ENCODE peak calls at places on chromosomes 4 and X, in nine cellular contexts. L, S, J, A, U, N, C, R and Y are unnamed samples.

GRCh38 chrX:87397103-87397886 is 120.3 kb upstream of the KLHL4 start:
- DNase-seq in L (no peak), U (no peak), N (no peak), R (no peak), C (no peak), J (peak; percentile 2), A (no peak), S (no peak), Y (no peak)

GRCh38 chrX:153569475-153569874 is 29.5 kb downstream of the CCNQ start:
- DNase-seq in R (no peak), U (no peak), N (no peak), C (no peak), J (no peak), S (no peak), A (no peak), L (no peak), Y (no peak)

GRCh38 chrX:108347800-108348199 is 90.4 kb downstream of the COL4A6 start:
- DNase-seq in U (no peak), L (no peak), S (no peak), R (no peak), C (no peak), J (no peak), A (no peak), N (no peak), Y (no peak)

GRCh38 chr4:16858275-16858752 is 40.1 kb downstream of the LDB2 start:
- DNase-seq in L (no peak), R (no peak), N (no peak), A (no peak), J (peak; percentile 81), C (no peak), S (no peak), U (no peak), Y (no peak)

GRCh38 chr4:96649536-96649935 is 809.6 kb downstream of the PDHA2 start:
- DNase-seq in R (no peak), J (peak; percentile 40), U (no peak), N (peak; percentile 63), C (no peak), A (no peak), S (no peak), L (no peak), Y (peak; percentile 91)

GRCh38 chr4:121764303-121764701 is 662 bp downstream of the SMIM43 start:
- DNase-seq in J (no peak), U (no peak), A (no peak), R (no peak), S (no peak), L (no peak), N (no peak), C (no peak), Y (no peak)

GRCh38 chr4:57053508-57053907 is 56.7 kb downstream of the IGFBP7 start:
- DNase-seq in N (no peak), R (no peak), C (no peak), U (no peak), J (no peak), A (peak; percentile 54), S (no peak), L (no peak), Y (peak; percentile 62)

GRCh38 chr4:73936969-73937368 is 44.9 kb downstream of the PF4 start:
- DNase-seq in A (no peak), U (no peak), R (no peak), N (no peak), L (no peak), S (no peak), J (no peak), C (no peak), Y (no peak)

GRCh38 chr4:32226201-32226600 is 1506.0 kb downstream of the PCDH7 start:
- DNase-seq in C (no peak), R (no peak), J (peak; percentile 49), S (no peak), U (no peak), A (no peak), N (peak; percentile 33), L (no peak), Y (peak; percentile 45)

GRCh38 chrX:15714529-15714928 is 23.5 kb upstream of the CA5B start:
- DNase-seq in U (no peak), J (no peak), L (peak; percentile 50), A (no peak), R (no peak), N (no peak), S (no peak), C (no peak), Y (peak; percentile 19)

GRCh38 chrX:12309040-12309732 is 170.9 kb downstream of the FRMPD4 start:
- DNase-seq in L (no peak), R (no peak), A (no peak), C (no peak), J (no peak), S (no peak), U (no peak), N (no peak), Y (no peak)

GRCh38 chrX:78945186-78945912 is at the start of gene P2RY10:
- DNase-seq in R (no peak), A (no peak), L (no peak), J (no peak), N (no peak), U (no peak), S (no peak), C (peak; percentile 29), Y (no peak)